ENCODE peak calls at places on chromosome 9, in six cellular contexts. Y is NCI-H345; S is RPMI7951; H is NCI-H1694; Q is NCI-H1930; C is activated CD8-positive, alpha-beta memory T cell treated with anti-CD3 and anti-CD28 coated beads, Interleukin-2, amount 10 ng/mL, durations not matched to agents 7 days and 5 days. P is an unnamed sample.

GRCh38 chr9:2979893-2980292 is 136.0 kb upstream of the PUM3 start:
- DNase-seq in Y (no peak), S (no peak), H (no peak), Q (no peak), C (no peak), P (no peak)

GRCh38 chr9:6973762-6974161 is 216.0 kb downstream of the KDM4C start:
- DNase-seq in Y (no peak), S (no peak), H (no peak), Q (no peak), C (no peak), P (no peak)

GRCh38 chr9:120454427-120454826 is 125.5 kb downstream of the CDK5RAP2 start:
- DNase-seq in Y (no peak), S (no peak), H (no peak), Q (no peak), C (no peak), P (no peak)

GRCh38 chr9:137270929-137271695 is 6.4 kb upstream of the TOR4A start:
- DNase-seq in Y (no peak), S (no peak), H (no peak), Q (no peak), C (no peak), P (no peak)

GRCh38 chr9:136539427-136540412 is 6.1 kb downstream of the NOTCH1 start:
- DNase-seq in Y (no peak), S (no peak), H (no peak), Q (no peak), C (peak; percentile 98), P (peak; percentile 34)

GRCh38 chr9:32434892-32435291 is 50.4 kb downstream of the ACO1 start:
- DNase-seq in Y (no peak), S (no peak), H (no peak), Q (no peak), C (no peak), P (no peak)

GRCh38 chr9:114905160-114905940 is 25.0 kb downstream of the TNFSF8 start:
- DNase-seq in Y (peak; percentile 32), S (no peak), H (no peak), Q (no peak), C (no peak), P (no peak)

GRCh38 chr9:19999491-20000057 is 210.7 kb upstream of the SLC24A2 start:
- DNase-seq in Y (no peak), S (peak; percentile 93), H (no peak), Q (no peak), C (peak; percentile 89), P (no peak)

GRCh38 chr9:133839822-133840329 is 101.7 kb upstream of the SARDH start:
- DNase-seq in Y (no peak), S (peak; percentile 35), H (no peak), Q (no peak), C (no peak), P (no peak)

GRCh38 chr9:36128331-36128730 is 8.2 kb upstream of the GLIPR2 start:
- DNase-seq in Y (no peak), S (no peak), H (no peak), Q (no peak), C (no peak), P (no peak)

GRCh38 chr9:136211006-136211405 is 6.1 kb upstream of the LHX3 start:
- DNase-seq in Y (no peak), S (no peak), H (no peak), Q (no peak), C (no peak), P (no peak)

GRCh38 chr9:96858018-96858573 is 3.8 kb upstream of the ZNF782 start:
- DNase-seq in Y (no peak), S (peak; percentile 78), H (no peak), Q (no peak), C (no peak), P (no peak)

GRCh38 chr9:100082786-100083185 is 16.0 kb downstream of the ERP44 start:
- DNase-seq in Y (no peak), S (no peak), H (no peak), Q (no peak), C (no peak), P (no peak)

GRCh38 chr9:135683401-135684034 is 15.8 kb downstream of the SOHLH1 start:
- DNase-seq in Y (no peak), S (no peak), H (no peak), Q (no peak), C (no peak), P (no peak)

GRCh38 chr9:136886610-136887597 is 588 bp downstream of the TRAF2 start:
- DNase-seq in Y (peak; percentile 72), S (peak; percentile 23), H (no peak), Q (no peak), C (peak; percentile 65), P (no peak)

GRCh38 chr9:37471942-37472679 is 6.9 kb upstream of the ZBTB5 start:
- DNase-seq in Y (no peak), S (peak; percentile 96), H (no peak), Q (no peak), C (no peak), P (no peak)

GRCh38 chr9:3648722-3649121 is 122.9 kb upstream of the RFX3 start:
- DNase-seq in Y (no peak), S (no peak), H (no peak), Q (no peak), C (no peak), P (no peak)

GRCh38 chr9:116381350-116381749 is 227.8 kb downstream of the PAPPA start:
- DNase-seq in Y (no peak), S (no peak), H (no peak), Q (no peak), C (no peak), P (no peak)

GRCh38 chr9:123749580-123750202 is 180.2 kb downstream of the DENND1A start:
- DNase-seq in Y (no peak), S (no peak), H (no peak), Q (no peak), C (no peak), P (no peak)

GRCh38 chr9:121598167-121599000 is 53.0 kb upstream of the DAB2IP start:
- DNase-seq in Y (no peak), S (no peak), H (no peak), Q (no peak), C (no peak), P (no peak)

GRCh38 chr9:76800901-76801300 is 36.7 kb downstream of the PCA3 start:
- DNase-seq in Y (no peak), S (no peak), H (no peak), Q (no peak), C (no peak), P (no peak)

GRCh38 chr9:108687360-108687981 is 168.3 kb downstream of the ACTL7B start:
- DNase-seq in Y (no peak), S (peak; percentile 52), H (peak; percentile 15), Q (no peak), C (no peak), P (no peak)

GRCh38 chr9:89550516-89550915 is 52.6 kb upstream of the SEMA4D start:
- DNase-seq in Y (no peak), S (no peak), H (no peak), Q (no peak), C (no peak), P (no peak)

GRCh38 chr9:129932303-129933151 is 97.3 kb downstream of the USP20 start:
- DNase-seq in Y (no peak), S (peak; percentile 39), H (peak; percentile 18), Q (no peak), C (no peak), P (no peak)

GRCh38 chr9:112059145-112059979 is 115.7 kb downstream of the SUSD1 start:
- DNase-seq in Y (no peak), S (peak; percentile 72), H (no peak), Q (no peak), C (no peak), P (no peak)

GRCh38 chr9:84315278-84315877 is 25.2 kb downstream of the SLC28A3 start:
- DNase-seq in Y (peak; percentile 36), S (peak; percentile 51), H (peak; percentile 52), Q (peak; percentile 56), C (peak; percentile 64), P (peak; percentile 42)

GRCh38 chr9:87748895-87749294 is 23.0 kb downstream of the CTSL start:
- DNase-seq in Y (no peak), S (no peak), H (no peak), Q (no peak), C (no peak), P (no peak)

GRCh38 chr9:98654247-98654646 is 54.5 kb downstream of the GABBR2 start:
- DNase-seq in Y (peak; percentile 97), S (no peak), H (peak; percentile 63), Q (no peak), C (no peak), P (peak; percentile 56)

P was measured in NCI-H774.